ENCODE peak calls at places on chromosomes 6 and 20, in four cellular contexts. S is HepG2, G is K562, V is GM12878. E is an unnamed sample.

GRCh38 chr6:170026272-170027110 is 264.4 kb downstream of the DLL1 start:
- DNase-seq in S (no peak), G (no peak), V (no peak), E (peak)

GRCh38 chr20:63494084-63494419 is 4.8 kb downstream of the EEF1A2 start:
- DNase-seq in S (no peak), G (no peak), V (no peak), E (no peak)

GRCh38 chr6:82955841-82956240 is 109.8 kb downstream of the UBE3D start:
- DNase-seq in S (no peak), G (no peak), V (no peak), E (no peak)

GRCh38 chr20:33992145-33992922 is 1.4 kb upstream of the RALY start:
- DNase-seq in S (no peak), G (no peak), V (no peak), E (no peak)

GRCh38 chr6:106117579-106117978 is 31.4 kb downstream of the PRDM1 start:
- DNase-seq in S (no peak), G (no peak), V (no peak), E (no peak)

GRCh38 chr6:26322645-26323482 is 42.1 kb upstream of the BTN3A2 start:
- DNase-seq in S (peak), G (peak), V (peak), E (peak)

GRCh38 chr6:125746731-125747588 is 2.5 kb upstream of the HEY2 start:
- DNase-seq in S (peak), G (peak), V (no peak), E (no peak)

GRCh38 chr6:7959453-7959852 is 48.9 kb upstream of the TXNDC5 start:
- DNase-seq in S (no peak), G (no peak), V (no peak), E (no peak)

GRCh38 chr20:56788041-56788670 is 159.1 kb downstream of the TFAP2C start:
- DNase-seq in S (peak), G (no peak), V (no peak), E (peak)

GRCh38 chr6:136734977-136735376 is 57.3 kb downstream of the MAP3K5 start:
- DNase-seq in S (no peak), G (no peak), V (no peak), E (no peak)

GRCh38 chr20:57198359-57199072 is 67.9 kb downstream of the BMP7 start:
- DNase-seq in S (no peak), G (no peak), V (no peak), E (no peak)

GRCh38 chr20:62625921-62626547 is 16.3 kb upstream of the SLCO4A1 start:
- DNase-seq in S (no peak), G (no peak), V (no peak), E (no peak)

GRCh38 chr6:155604991-155605390 is 149.4 kb upstream of the NOX3 start:
- DNase-seq in S (no peak), G (no peak), V (no peak), E (no peak)

GRCh38 chr6:137451926-137452325 is 42.3 kb downstream of the OLIG3 start:
- DNase-seq in S (no peak), G (no peak), V (no peak), E (no peak)

GRCh38 chr6:132733814-132734213 is 20.0 kb upstream of the VNN1 start:
- DNase-seq in S (no peak), G (no peak), V (no peak), E (no peak)
- H3K4me3 ChIP-seq in S (no peak), G (no peak), V (no peak), E (no peak)

DNA sequence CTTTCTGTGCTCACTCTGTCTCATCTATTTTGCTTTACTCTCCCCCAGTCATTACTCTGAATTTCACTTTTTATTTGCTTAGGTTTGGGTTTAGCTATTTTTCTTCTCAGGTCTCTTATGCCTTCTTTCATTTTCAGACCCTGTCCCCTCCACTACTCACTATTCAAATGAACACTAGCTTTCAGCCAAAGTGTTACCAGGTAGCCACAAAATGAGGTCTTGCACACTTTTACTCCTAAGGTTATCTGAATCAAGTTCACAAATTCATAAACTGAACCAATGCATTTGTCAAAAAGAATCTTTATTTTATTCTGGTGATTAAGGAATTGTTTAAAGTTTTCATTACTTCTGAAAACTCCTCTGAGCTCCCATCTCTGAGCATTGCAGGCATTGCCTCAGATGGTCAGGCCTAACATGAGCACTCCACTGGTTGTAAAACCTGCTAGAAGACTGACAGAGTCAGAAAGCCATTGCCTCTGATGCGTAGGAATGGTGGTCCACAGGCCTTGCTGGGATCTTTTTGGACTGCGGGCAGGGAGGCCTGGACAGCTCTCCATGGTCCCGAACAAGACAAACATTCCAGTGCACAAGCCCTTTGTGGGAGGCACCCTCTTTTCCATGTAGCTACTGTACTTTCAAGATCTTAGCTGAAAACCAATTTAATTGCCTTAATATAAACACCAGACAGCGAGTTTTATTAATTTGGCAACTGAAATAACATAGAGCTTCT is 48.5 kb downstream of the FYN start:
- DNase-seq in S (no peak), G (no peak), V (no peak), E (no peak)
- TF ChIP-seq REST in S (peak), G (no peak), V (no peak), E (no peak)

GRCh38 chr6:11149551-11149950 is 38.0 kb upstream of the ERVFRD-1 start:
- DNase-seq in S (no peak), G (no peak), V (no peak), E (no peak)

GRCh38 chr6:11151488-11151887 is 40.0 kb upstream of the ERVFRD-1 start:
- DNase-seq in S (no peak), G (no peak), V (no peak), E (no peak)

GRCh38 chr6:11153447-11153846 is 41.9 kb upstream of the ERVFRD-1 start:
- DNase-seq in S (no peak), G (no peak), V (no peak), E (no peak)

DNA sequence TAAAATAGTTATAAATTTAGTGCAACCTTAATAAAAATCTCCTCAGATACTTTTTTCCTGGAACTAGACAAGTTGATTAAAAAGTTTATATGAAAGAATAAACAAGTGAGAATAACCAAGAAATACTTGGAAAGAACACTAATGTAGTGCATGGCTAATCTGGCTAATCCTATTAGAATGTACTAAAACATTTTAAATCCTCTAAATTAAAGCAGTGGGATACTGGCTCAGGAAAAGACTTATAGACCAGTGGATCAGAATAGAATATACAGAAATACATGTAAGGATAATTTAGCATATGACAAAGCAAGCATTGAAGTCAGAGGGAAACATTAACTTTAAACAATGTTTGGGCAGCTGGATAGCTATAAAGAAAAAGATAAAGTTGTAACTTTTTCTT is 41.1 kb upstream of the ERVFRD-1 start:
- DNase-seq in S (no peak), G (no peak), V (no peak), E (no peak)
- TF ChIP-seq SP1 in S (no peak), G (no peak), V (no peak), E (no peak)

DNA sequence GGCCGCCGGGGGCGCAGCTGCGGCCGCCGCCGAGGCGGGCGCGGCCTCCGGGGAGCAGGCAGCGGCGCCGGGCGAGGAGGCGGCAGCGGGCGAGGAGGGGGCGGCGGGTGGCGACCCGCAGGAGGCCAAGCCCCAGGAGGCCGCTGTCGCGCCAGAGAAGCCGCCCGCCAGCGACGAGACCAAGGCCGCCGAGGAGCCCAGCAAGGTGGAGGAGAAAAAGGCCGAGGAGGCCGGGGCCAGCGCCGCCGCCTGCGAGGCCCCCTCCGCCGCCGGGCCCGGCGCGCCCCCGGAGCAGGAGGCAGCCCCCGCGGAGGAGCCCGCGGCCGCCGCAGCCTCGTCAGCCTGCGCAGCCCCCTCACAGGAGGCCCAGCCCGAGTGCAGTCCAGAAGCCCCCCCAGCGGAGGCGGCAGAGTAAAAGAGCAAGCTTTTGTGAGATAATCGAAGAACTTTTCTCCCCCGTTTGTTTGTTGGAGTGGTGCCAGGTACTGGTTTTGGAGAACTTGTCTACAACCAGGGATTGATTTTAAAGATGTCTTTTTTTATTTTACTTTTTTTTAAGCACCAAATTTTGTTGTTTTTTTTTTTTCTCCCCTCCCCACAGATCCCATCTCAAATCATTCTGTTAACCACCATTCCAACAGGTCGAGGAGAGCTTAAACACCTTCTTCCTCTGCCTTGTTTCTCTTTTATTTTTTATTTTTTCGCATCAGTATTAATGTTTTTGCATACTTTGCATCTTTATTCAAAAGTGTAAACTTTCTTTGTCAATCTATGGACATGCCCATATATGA is 3.2 kb downstream of the MARCKS start:
- DNase-seq in S (peak), G (no peak), V (no peak), E (no peak)
- H3K4me3 ChIP-seq in S (peak), G (no peak), V (peak), E (no peak)

GRCh38 chr6:89081129-89081422 is 525 bp downstream of the PNRC1 start:
- DNase-seq in S (no peak), G (no peak), V (no peak), E (no peak)
- TF ChIP-seq REST in S (no peak), G (no peak), V (no peak), E (no peak)

GRCh38 chr6:14743126-14743464 is 502.8 kb upstream of the JARID2 start:
- DNase-seq in S (no peak), G (no peak), V (no peak), E (no peak)

GRCh38 chr6:14744212-14744556 is 501.7 kb upstream of the JARID2 start:
- DNase-seq in S (no peak), G (no peak), V (no peak), E (no peak)

GRCh38 chr6:14742680-14743079 is 503.2 kb upstream of the JARID2 start:
- DNase-seq in S (no peak), G (no peak), V (no peak), E (no peak)

GRCh38 chr6:14742171-14742570 is 503.7 kb upstream of the JARID2 start:
- DNase-seq in S (no peak), G (no peak), V (no peak), E (no peak)

DNA sequence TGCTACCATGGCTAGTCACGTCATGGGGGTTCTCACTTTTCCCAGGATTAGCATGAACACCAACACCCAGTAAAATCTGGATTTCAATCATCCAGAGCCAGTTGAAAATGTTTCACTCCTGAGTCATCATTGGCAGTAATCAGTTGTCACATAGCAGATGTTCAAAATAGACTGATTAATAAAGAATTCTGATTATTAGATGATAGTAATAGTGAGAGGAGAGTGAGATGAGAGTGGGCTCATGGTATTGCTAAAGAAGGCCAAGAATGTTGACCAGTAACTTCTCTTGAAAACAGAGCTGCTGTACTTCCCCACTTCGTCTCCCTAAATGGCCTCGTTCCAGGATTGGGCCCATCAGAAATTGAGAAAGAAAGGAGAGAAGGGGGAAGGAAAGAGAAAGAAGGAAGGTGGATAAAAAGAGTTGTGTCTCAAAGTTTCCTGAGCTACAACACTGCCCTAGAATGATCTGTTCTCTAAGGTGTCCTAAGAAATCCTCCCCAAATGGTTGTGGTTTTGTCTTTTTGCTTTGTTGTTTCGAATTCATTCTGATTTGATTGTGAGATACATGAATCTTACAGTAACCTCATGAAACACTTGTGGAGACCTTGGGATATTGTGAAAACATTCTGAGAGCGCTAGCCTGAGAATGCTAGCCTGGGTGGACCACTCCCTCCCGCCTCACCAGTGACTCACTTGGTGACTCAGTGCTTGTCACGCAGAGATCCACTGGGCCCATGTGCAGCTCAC is 502.2 kb upstream of the JARID2 start:
- DNase-seq in S (peak), G (peak), V (no peak), E (peak)
- TF ChIP-seq SP1 in S (no peak), G (peak), V (no peak), E (peak)

GRCh38 chr20:41002842-41003142 is 25.8 kb upstream of the TOP1 start:
- DNase-seq in S (no peak), G (no peak), V (no peak), E (no peak)
- H3K4me3 ChIP-seq in S (peak), G (no peak), V (no peak), E (peak)

DNA sequence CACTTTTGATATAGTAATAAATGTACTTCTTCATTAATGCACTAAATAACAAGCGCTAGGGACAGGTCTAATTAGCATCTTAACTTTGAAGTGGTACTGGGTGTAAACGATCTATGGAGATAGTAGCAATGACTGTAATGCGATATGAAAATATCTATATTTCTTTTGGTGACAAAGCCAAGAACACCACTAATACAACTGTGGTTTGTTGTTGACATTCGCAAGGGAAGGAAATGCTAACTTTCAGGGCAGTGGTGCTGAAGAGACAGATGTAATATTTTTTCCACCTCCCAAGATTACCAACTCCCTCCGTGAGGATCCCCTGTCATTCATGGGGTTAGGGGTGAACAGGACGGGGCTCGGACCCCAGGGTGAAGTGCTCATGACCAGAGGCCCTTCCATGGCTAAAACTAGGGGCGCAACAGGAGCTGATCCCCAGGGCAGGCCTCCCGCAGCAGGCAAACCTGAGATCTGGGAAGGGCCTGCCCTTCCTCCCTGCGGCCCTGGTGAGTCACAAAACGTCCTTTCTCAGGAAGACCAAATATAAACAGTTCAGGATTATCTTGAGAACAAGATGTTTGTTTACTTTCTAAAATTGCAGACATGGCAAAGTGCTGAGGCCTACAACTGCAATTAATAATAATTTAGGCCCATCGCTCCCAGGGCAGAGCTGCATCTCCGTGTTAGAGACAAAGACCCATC is 65.0 kb upstream of the TOX2 start:
- DNase-seq in S (no peak), G (no peak), V (no peak), E (no peak)
- TF ChIP-seq REST in S (no peak), G (no peak), V (no peak), E (no peak)

GRCh38 chr6:68777956-68778355 is 142.9 kb downstream of the ADGRB3 start:
- DNase-seq in S (no peak), G (no peak), V (no peak), E (no peak)
- TF ChIP-seq SP1 in S (no peak), G (no peak), V (no peak), E (no peak)

DNA sequence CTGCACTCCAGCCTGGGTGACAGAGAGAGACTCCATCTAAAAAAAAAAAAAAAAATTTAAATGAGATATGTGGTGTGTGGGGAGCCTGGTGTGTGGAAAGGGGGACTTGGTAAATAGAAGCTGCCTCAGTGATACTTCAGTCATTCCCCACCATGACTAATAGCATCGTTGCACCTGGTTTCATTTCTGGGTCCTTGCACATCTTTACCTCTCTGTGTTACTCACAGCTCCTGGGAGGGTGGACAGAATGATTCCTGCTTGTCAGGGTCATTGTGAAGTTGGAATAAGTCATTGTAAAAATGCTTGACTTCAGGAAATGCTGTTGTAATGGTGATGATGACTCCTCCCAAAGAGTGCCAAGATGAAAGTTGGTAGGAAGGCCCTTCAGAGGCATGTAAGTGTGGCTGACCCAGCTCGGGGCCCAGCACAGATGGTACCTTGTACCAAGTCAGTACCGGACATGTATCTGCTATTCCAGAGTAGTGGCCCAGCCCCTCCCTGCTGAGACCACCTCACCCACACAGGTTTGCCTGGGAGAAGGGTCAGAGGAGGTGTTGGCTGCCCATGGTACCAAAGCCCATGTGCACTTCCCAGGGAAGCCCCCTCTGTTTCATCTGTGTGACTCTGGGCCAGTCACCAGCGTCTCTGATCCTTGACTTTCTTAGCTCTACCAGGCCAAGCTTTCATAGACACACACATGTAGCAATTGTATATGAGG is 48.4 kb downstream of the PLAGL2 start:
- DNase-seq in S (no peak), G (no peak), V (no peak), E (no peak)
- H3K4me3 ChIP-seq in S (no peak), G (no peak), V (no peak), E (no peak)

E was measured in HCT116.